ENCODE peak calls at places on chromosomes 7 and 10, in four cellular contexts. F is endothelial cell, O is iPS-NIHi11, E is thoracic aorta. P is an unnamed sample.

GRCh38 chr7:37901236-37901827 is 15.3 kb downstream of the SFRP4 start:
- DNase-seq in O (peak; percentile 67), E (no peak), F (no peak), P (peak; percentile 61)

GRCh38 chr10:128417776-128418175 is 291.6 kb upstream of the MKI67 start:
- DNase-seq in O (no peak), E (no peak), F (no peak), P (no peak)

GRCh38 chr10:124643281-124644009 is 100.7 kb downstream of the FAM53B start:
- DNase-seq in E (no peak), F (no peak), O (no peak), P (no peak)

GRCh38 chr10:1406172-1406975 is 331.0 kb downstream of the ADARB2 start:
- DNase-seq in E (no peak), F (no peak), O (no peak), P (no peak)

GRCh38 chr10:30500963-30501504 is 67.0 kb downstream of the MAP3K8 start:
- DNase-seq in E (no peak), O (no peak), F (no peak), P (no peak)

GRCh38 chr10:30639946-30640786 is 10.6 kb upstream of the LYZL2 start:
- DNase-seq in O (peak; percentile 56), E (no peak), F (no peak), P (peak; percentile 7)

GRCh38 chr10:106401161-106401560 is 763.3 kb downstream of the SORCS1 start:
- DNase-seq in E (no peak), F (no peak), O (no peak), P (no peak)

GRCh38 chr7:24821045-24821853 is 64.0 kb upstream of the GSDME start:
- DNase-seq in E (peak; percentile 9), F (no peak), O (no peak), P (no peak)

GRCh38 chr10:121781101-121781500 is 146.7 kb downstream of the ATE1 start:
- DNase-seq in O (no peak), E (no peak), F (no peak), P (no peak)

GRCh38 chr7:2272031-2272430 is 30.0 kb downstream of the NUDT1 start:
- DNase-seq in F (no peak), E (no peak), O (peak; percentile 5), P (no peak)

GRCh38 chr7:91519241-91520200 is 255.3 kb downstream of the FZD1 start:
- DNase-seq in O (no peak), E (no peak), F (no peak), P (no peak)

GRCh38 chr7:11970132-11970531 is 138.1 kb upstream of the THSD7A start:
- DNase-seq in F (no peak), O (no peak), E (no peak), P (peak; percentile 60)

GRCh38 chr7:22329816-22330524 is 27.0 kb downstream of the RAPGEF5 start:
- DNase-seq in O (no peak), E (no peak), F (no peak), P (peak; percentile 52)

GRCh38 chr7:36188923-36189322 is 35.9 kb downstream of the EEPD1 start:
- DNase-seq in O (no peak), E (no peak), F (no peak), P (no peak)

GRCh38 chr7:71618281-71618680 is 486.3 kb downstream of the GALNT17 start:
- DNase-seq in F (no peak), E (no peak), O (no peak), P (no peak)

GRCh38 chr7:140638311-140638791 is 2.3 kb downstream of the DENND2A start:
- DNase-seq in F (no peak), O (peak; percentile 57), E (no peak), P (peak; percentile 6)

GRCh38 chr10:103040424-103040823 is 122.3 kb downstream of the CNNM2 start:
- DNase-seq in O (no peak), E (no peak), F (no peak), P (no peak)

GRCh38 chr7:103469095-103469948 is 23.3 kb upstream of the SLC26A5 start:
- DNase-seq in E (no peak), O (no peak), F (no peak), P (no peak)

GRCh38 chr10:132547421-132547861 is 9.9 kb downstream of the INPP5A start:
- DNase-seq in O (no peak), E (no peak), F (no peak), P (no peak)

GRCh38 chr10:129877773-129878371 is 86.2 kb downstream of the EBF3 start:
- DNase-seq in E (no peak), F (peak; percentile 65), O (peak; percentile 62), P (no peak)

GRCh38 chr10:3595736-3596135 is 189.3 kb downstream of the KLF6 start:
- DNase-seq in E (no peak), F (no peak), O (no peak), P (no peak)

GRCh38 chr10:116668018-116668417 is 47.3 kb downstream of the PNLIPRP2 start:
- DNase-seq in F (no peak), E (no peak), O (no peak), P (no peak)

GRCh38 chr10:3780056-3780765 is 4.8 kb downstream of the KLF6 start:
- DNase-seq in O (no peak), F (no peak), E (no peak), P (no peak)

GRCh38 chr10:62610649-62611229 is 193.8 kb upstream of the ADO start:
- DNase-seq in O (peak; percentile 82), E (no peak), F (peak; percentile 76), P (peak; percentile 78)

GRCh38 chr7:12926236-12926635 is 238.8 kb downstream of the ARL4A start:
- DNase-seq in O (no peak), E (no peak), F (no peak), P (no peak)

GRCh38 chr7:47186316-47186715 is 395.6 kb downstream of the TNS3 start:
- DNase-seq in O (no peak), E (no peak), F (no peak), P (no peak)

GRCh38 chr7:149444260-149444659 is 16.6 kb downstream of the ZNF777 start:
- DNase-seq in O (no peak), E (no peak), F (no peak), P (no peak)

GRCh38 chr7:40793132-40793531 is 658.3 kb downstream of the SUGCT start:
- DNase-seq in O (no peak), E (no peak), F (no peak), P (no peak)

GRCh38 chr10:71600856-71601255 is 118.7 kb downstream of the C10orf105 start:
- DNase-seq in E (no peak), F (no peak), O (no peak), P (no peak)

GRCh38 chr10:114526112-114526496 is 121.8 kb upstream of the AFAP1L2 start:
- DNase-seq in E (no peak), O (no peak), F (no peak), P (no peak)

GRCh38 chr7:22457471-22457870 is 42.5 kb downstream of the STEAP1B start:
- DNase-seq in E (no peak), F (no peak), O (no peak), P (no peak)

P was measured in T47D.